ENCODE peak calls at places on chromosome 14, in four cellular contexts. One of them, this sample, is unnamed.

GRCh38 chr14:91325211-91325610 is 80.7 kb upstream of the GPR68 start:
- DNase-seq in ovary: no peak
- DNase-seq in AG09309: no peak
- DNase-seq in left ventricle myocardium inferior: no peak
- DNase-seq in this sample: no peak

GRCh38 chr14:92542766-92543554 is 29.4 kb downstream of the RIN3 start:
- DNase-seq in AG09309: peak
- DNase-seq in left ventricle myocardium inferior: no peak
- DNase-seq in ovary: no peak
- DNase-seq in this sample: no peak

GRCh38 chr14:64196668-64197411 is 97.3 kb downstream of the ESR2 start:
- DNase-seq in left ventricle myocardium inferior: peak
- DNase-seq in ovary: peak
- DNase-seq in AG09309: peak
- DNase-seq in this sample: no peak

GRCh38 chr14:94680498-94681288 is 68.5 kb downstream of the SERPINA3 start:
- DNase-seq in AG09309: no peak
- DNase-seq in ovary: no peak
- DNase-seq in left ventricle myocardium inferior: no peak
- DNase-seq in this sample: no peak

GRCh38 chr14:90253826-90254225 is 2.5 kb upstream of the PSMC1 start:
- DNase-seq in AG09309: no peak
- DNase-seq in left ventricle myocardium inferior: no peak
- DNase-seq in ovary: no peak
- DNase-seq in this sample: no peak

GRCh38 chr14:65792208-65792905 is 379.8 kb downstream of the FUT8 start:
- DNase-seq in left ventricle myocardium inferior: no peak
- DNase-seq in ovary: no peak
- DNase-seq in AG09309: no peak
- DNase-seq in this sample: no peak

GRCh38 chr14:53278602-53279506 is 125.7 kb upstream of the DDHD1 start:
- DNase-seq in left ventricle myocardium inferior: no peak
- DNase-seq in ovary: no peak
- DNase-seq in AG09309: no peak
- DNase-seq in this sample: no peak

GRCh38 chr14:55771242-55772025 is 191.4 kb downstream of the KTN1 start:
- DNase-seq in ovary: no peak
- DNase-seq in AG09309: no peak
- DNase-seq in left ventricle myocardium inferior: no peak
- DNase-seq in this sample: no peak

GRCh38 chr14:24986206-24986893 is 63.6 kb downstream of the STXBP6 start:
- DNase-seq in AG09309: no peak
- DNase-seq in left ventricle myocardium inferior: peak
- DNase-seq in ovary: peak
- DNase-seq in this sample: no peak

GRCh38 chr14:104972301-104973211 is 5.6 kb downstream of the AHNAK2 start:
- DNase-seq in ovary: peak
- DNase-seq in left ventricle myocardium inferior: peak
- DNase-seq in AG09309: no peak
- DNase-seq in this sample: no peak

GRCh38 chr14:93133476-93133875 is 17.8 kb upstream of the ITPK1 start:
- DNase-seq in left ventricle myocardium inferior: no peak
- DNase-seq in AG09309: peak
- DNase-seq in ovary: no peak
- DNase-seq in this sample: no peak

GRCh38 chr14:73685328-73685727 is 28.9 kb downstream of the PNMA1 start:
- DNase-seq in ovary: no peak
- DNase-seq in AG09309: no peak
- DNase-seq in left ventricle myocardium inferior: no peak
- DNase-seq in this sample: no peak

GRCh38 chr14:64725360-64725815 is 21.2 kb downstream of the PLEKHG3 start:
- DNase-seq in ovary: no peak
- DNase-seq in left ventricle myocardium inferior: peak
- DNase-seq in AG09309: no peak
- DNase-seq in this sample: no peak

GRCh38 chr14:95480109-95480886 is 36.2 kb downstream of the SYNE3 start:
- DNase-seq in left ventricle myocardium inferior: peak
- DNase-seq in AG09309: peak
- DNase-seq in ovary: no peak
- DNase-seq in this sample: no peak

GRCh38 chr14:86935241-86935640 is 1057.7 kb downstream of the GALC start:
- DNase-seq in AG09309: no peak
- DNase-seq in left ventricle myocardium inferior: no peak
- DNase-seq in ovary: no peak
- DNase-seq in this sample: no peak

GRCh38 chr14:33788116-33788515 is 162.8 kb downstream of the EGLN3 start:
- DNase-seq in ovary: no peak
- DNase-seq in left ventricle myocardium inferior: no peak
- DNase-seq in AG09309: no peak
- DNase-seq in this sample: no peak

GRCh38 chr14:20628063-20628854 is 13.2 kb downstream of the OR6S1 start:
- DNase-seq in left ventricle myocardium inferior: no peak
- DNase-seq in AG09309: no peak
- DNase-seq in ovary: no peak
- DNase-seq in this sample: no peak

GRCh38 chr14:71610797-71611196 is 321.4 kb upstream of the RGS6 start:
- DNase-seq in AG09309: no peak
- DNase-seq in ovary: no peak
- DNase-seq in left ventricle myocardium inferior: no peak
- DNase-seq in this sample: no peak

GRCh38 chr14:31243860-31244259 is 36.3 kb upstream of the HECTD1 start:
- DNase-seq in left ventricle myocardium inferior: no peak
- DNase-seq in AG09309: no peak
- DNase-seq in ovary: no peak
- DNase-seq in this sample: no peak

GRCh38 chr14:72679106-72679505 is 214.8 kb downstream of the DPF3 start:
- DNase-seq in left ventricle myocardium inferior: peak
- DNase-seq in ovary: no peak
- DNase-seq in AG09309: no peak
- DNase-seq in this sample: no peak

GRCh38 chr14:33682746-33683145 is 268.1 kb downstream of the EGLN3 start:
- DNase-seq in left ventricle myocardium inferior: peak
- DNase-seq in AG09309: no peak
- DNase-seq in ovary: peak
- DNase-seq in this sample: no peak

GRCh38 chr14:39469094-39469710 is 37.0 kb upstream of the FBXO33 start:
- DNase-seq in ovary: no peak
- DNase-seq in AG09309: no peak
- DNase-seq in left ventricle myocardium inferior: no peak
- DNase-seq in this sample: peak

GRCh38 chr14:39472078-39472477 is 39.8 kb upstream of the FBXO33 start:
- DNase-seq in left ventricle myocardium inferior: no peak
- DNase-seq in ovary: no peak
- DNase-seq in AG09309: no peak
- DNase-seq in this sample: no peak

DNA sequence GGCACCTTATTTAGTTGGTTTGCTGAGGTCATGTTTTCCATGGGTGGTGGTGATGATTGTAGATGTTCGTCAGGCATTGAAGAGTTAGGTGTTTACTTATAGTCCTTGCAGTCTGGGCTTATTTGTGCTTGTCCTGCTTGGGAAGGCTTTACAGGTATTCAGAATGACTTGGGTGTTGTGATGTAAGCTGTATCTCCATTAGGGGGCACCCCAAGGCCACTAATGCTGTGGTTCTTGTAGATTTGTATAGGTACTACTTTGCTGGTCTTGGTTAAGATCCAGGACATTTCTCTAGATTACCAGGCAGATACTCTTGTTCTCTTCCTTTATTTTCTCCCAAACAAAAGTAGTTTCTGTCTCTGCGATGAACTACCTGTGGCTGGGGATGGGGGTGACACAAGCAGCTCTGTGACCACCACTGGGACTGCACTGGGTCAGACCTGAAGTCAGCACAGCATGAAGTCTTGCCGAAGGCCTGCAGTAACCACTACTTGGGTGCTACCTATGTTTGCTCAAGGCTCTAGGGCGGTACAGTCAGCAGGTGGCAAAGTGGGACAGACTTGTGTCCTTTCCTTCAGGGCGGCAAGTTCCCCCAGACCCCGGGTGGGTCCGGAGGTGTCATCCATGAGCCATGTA is 35.8 kb upstream of the FBXO33 start:
- DNase-seq in AG09309: peak
- DNase-seq in left ventricle myocardium inferior: no peak
- DNase-seq in ovary: no peak
- DNase-seq in this sample: no peak
- TF ChIP-seq CTCF in AG09309: peak
- TF ChIP-seq CTCF in left ventricle myocardium inferior: no peak
- TF ChIP-seq CTCF in ovary: no peak
- TF ChIP-seq CTCF in this sample: peak

DNA sequence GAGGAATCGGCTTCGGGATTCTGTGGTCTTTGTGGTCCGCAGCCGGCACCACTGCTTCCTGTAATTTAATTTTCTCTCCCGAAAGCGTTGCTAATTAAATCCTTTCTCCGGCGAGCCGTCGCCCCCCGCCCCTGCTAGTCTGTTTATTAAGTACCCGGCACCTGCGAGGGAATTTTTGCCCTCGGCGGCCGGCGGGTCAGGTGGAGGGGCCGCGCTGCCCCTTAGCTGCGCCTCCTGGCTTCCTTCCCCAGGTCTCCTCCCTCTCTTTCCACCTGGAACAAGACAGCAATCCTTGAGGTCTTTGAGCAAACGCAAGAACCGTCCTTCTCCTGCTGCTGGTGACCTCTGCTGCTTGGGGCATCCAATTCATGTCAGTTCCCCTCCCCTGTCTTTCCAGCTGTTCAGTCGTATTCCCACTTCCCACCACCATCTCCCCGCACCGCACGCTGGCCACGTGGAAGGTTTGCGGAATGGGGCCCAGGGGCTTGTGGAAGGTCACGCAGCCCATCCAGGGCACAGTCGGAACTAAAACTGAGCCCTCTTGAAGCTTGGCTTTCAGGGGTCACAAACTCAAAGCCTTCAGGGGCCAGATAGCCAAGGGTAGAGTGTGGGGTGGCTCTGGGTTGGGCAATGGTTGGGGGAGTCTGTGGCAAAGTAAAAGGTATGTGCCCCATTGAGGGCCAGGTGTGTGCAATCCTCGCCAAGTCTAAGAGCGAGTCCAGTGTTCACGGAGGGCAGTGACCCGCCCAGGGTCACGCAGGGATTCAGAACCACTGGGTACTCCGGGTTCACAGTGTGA is 16.1 kb downstream of the ZDHHC22 start:
- DNase-seq in ovary: no peak
- DNase-seq in AG09309: no peak
- DNase-seq in left ventricle myocardium inferior: no peak
- DNase-seq in this sample: no peak
- TF ChIP-seq CTCF in ovary: no peak
- TF ChIP-seq CTCF in AG09309: no peak
- TF ChIP-seq CTCF in left ventricle myocardium inferior: peak
- TF ChIP-seq CTCF in this sample: peak

GRCh38 chr14:101122114-101122854 is 218.8 kb upstream of the RTL1 start:
- DNase-seq in left ventricle myocardium inferior: no peak
- DNase-seq in AG09309: no peak
- DNase-seq in ovary: no peak
- DNase-seq in this sample: no peak

GRCh38 chr14:101118746-101119610 is 215.5 kb upstream of the RTL1 start:
- DNase-seq in ovary: peak
- DNase-seq in left ventricle myocardium inferior: peak
- DNase-seq in AG09309: no peak
- DNase-seq in this sample: no peak

GRCh38 chr14:101120636-101121398 is 217.3 kb upstream of the RTL1 start:
- DNase-seq in AG09309: no peak
- DNase-seq in left ventricle myocardium inferior: peak
- DNase-seq in ovary: peak
- DNase-seq in this sample: no peak

GRCh38 chr14:101121399-101122113 is 218.0 kb upstream of the RTL1 start:
- DNase-seq in ovary: no peak
- DNase-seq in AG09309: no peak
- DNase-seq in left ventricle myocardium inferior: no peak
- DNase-seq in this sample: no peak

DNA sequence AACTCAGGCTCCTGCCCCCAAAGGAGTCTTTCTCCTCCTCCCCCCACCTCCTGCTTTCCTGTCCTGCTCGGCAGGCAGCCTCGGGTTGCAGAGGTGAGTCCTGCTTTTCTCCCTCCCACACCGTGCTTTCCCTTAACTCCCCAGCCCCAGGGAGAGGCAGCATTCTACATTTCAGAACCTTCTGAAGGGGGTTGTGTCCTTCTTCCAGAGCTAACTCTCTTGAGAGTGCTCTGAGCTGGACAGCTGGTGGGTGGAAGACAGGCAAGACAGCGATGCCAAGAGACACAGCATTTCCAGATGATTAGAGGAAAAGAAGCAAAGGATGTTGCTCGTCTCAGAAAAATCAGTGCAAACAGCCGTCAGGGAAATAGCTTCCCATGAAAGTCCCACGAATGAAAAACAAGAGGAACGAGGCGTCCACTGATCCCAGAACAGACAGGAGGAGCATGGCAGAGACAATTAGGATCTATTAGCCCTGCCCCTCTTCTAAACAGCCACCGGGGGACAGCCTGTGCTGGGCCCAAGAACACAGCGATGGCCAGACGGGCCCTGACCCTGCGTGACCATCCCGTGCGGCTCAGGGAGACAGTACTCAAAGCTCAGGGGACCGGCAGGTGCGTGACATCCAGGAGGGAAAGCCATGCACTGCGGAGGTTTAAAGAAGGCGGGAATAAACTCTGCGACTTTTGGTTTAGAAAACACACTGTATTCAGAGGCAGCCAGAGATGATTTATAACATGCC is 216.5 kb upstream of the RTL1 start:
- DNase-seq in left ventricle myocardium inferior: no peak
- DNase-seq in AG09309: no peak
- DNase-seq in ovary: no peak
- DNase-seq in this sample: no peak
- TF ChIP-seq CTCF in left ventricle myocardium inferior: no peak
- TF ChIP-seq CTCF in AG09309: no peak
- TF ChIP-seq CTCF in ovary: no peak
- TF ChIP-seq CTCF in this sample: no peak

GRCh38 chr14:22962061-22962676 is 5.3 kb upstream of the HAUS4 start:
- DNase-seq in left ventricle myocardium inferior: no peak
- DNase-seq in AG09309: no peak
- DNase-seq in ovary: peak
- DNase-seq in this sample: no peak
- TF ChIP-seq CTCF in left ventricle myocardium inferior: no peak
- TF ChIP-seq CTCF in AG09309: no peak
- TF ChIP-seq CTCF in ovary: no peak
- TF ChIP-seq CTCF in this sample: no peak

GRCh38 chr14:60945984-60946383 is 34.9 kb downstream of the TRMT5 start:
- DNase-seq in left ventricle myocardium inferior: no peak
- DNase-seq in ovary: no peak
- DNase-seq in AG09309: no peak
- DNase-seq in this sample: no peak
- TF ChIP-seq CTCF in left ventricle myocardium inferior: no peak
- TF ChIP-seq CTCF in ovary: no peak
- TF ChIP-seq CTCF in AG09309: no peak
- TF ChIP-seq CTCF in this sample: no peak

This sample was measured in GM12864.